ENCODE peak calls at places on chromosomes 16 and 17, in seven cellular contexts. Q is substantia nigra; M is cardiac muscle cell; D is stimulated activated CD8-positive, alpha-beta memory T cell treated with anti-CD3 and anti-CD28 coated beads, Interleukin-15, amount 100 ng/mL, for 24 hours; R is NT2/D1; O is left kidney; F is H7. I is an unnamed sample.
A peak's percentile ranks its signal among the peaks of the same experiment; 100 is the strongest.

GRCh38 chr17:64399071-64399766 is 8.6 kb upstream of the PECAM1 start:
- DNase-seq in D (no peak), O (no peak), R (no peak), M (no peak), Q (no peak), F (no peak), I (no peak)

GRCh38 chr17:63349478-63350000 is 96.6 kb downstream of the CYB561 start:
- DNase-seq in M (peak; percentile 36), F (no peak), R (no peak), Q (no peak), O (no peak), D (no peak), I (no peak)

GRCh38 chr16:29700253-29700987 is 21.4 kb downstream of the QPRT start:
- DNase-seq in R (peak; percentile 77), M (peak; percentile 94), O (peak; percentile 89), F (peak; percentile 88), D (peak; percentile 42), Q (peak; percentile 7), I (peak; percentile 44)

GRCh38 chr16:88999457-89000206 is 22.6 kb upstream of the CBFA2T3 start:
- DNase-seq in R (no peak), F (peak; percentile 96), D (no peak), Q (no peak), M (peak; percentile 12), O (no peak), I (no peak)

GRCh38 chr16:92431-93339 is 14.7 kb downstream of the MPG start:
- DNase-seq in Q (no peak), D (no peak), R (no peak), F (no peak), M (no peak), O (no peak), I (no peak)

GRCh38 chr16:8047711-8048110 is 542.6 kb downstream of the TMEM114 start:
- DNase-seq in R (no peak), O (no peak), D (no peak), M (no peak), F (no peak), Q (no peak), I (peak; percentile 1)

GRCh38 chr17:76417499-76418143 is 33.2 kb downstream of the SPHK1 start:
- DNase-seq in F (no peak), M (no peak), O (no peak), D (no peak), Q (no peak), R (no peak), I (no peak)

GRCh38 chr17:8332688-8333087 is 7.0 kb upstream of the ODF4 start:
- DNase-seq in M (no peak), Q (no peak), F (peak; percentile 54), R (no peak), O (peak; percentile 90), D (no peak), I (no peak)

GRCh38 chr17:16945513-16946201 is 26.3 kb downstream of the TNFRSF13B start:
- DNase-seq in F (peak; percentile 85), Q (no peak), R (peak; percentile 15), O (peak; percentile 53), D (no peak), M (no peak), I (no peak)

GRCh38 chr16:813204-813915 is 12.8 kb upstream of the GNG13 start:
- DNase-seq in O (peak; percentile 73), D (no peak), Q (peak; percentile 31), F (peak; percentile 98), M (peak; percentile 36), R (no peak), I (no peak)

GRCh38 chr17:71114911-71115668 is 945.8 kb downstream of the KCNJ2 start:
- DNase-seq in O (no peak), D (no peak), Q (no peak), M (no peak), F (no peak), R (no peak), I (no peak)

GRCh38 chr16:65070831-65071230 is 51.0 kb downstream of the CDH11 start:
- DNase-seq in D (no peak), O (peak; percentile 24), Q (peak; percentile 71), M (peak; percentile 97), F (no peak), R (peak; percentile 42), I (peak; percentile 77)

GRCh38 chr17:77214743-77215142 is 74.0 kb downstream of the SEC14L1 start:
- DNase-seq in F (peak; percentile 89), O (peak; percentile 83), Q (peak; percentile 23), M (peak; percentile 44), R (peak; percentile 32), D (no peak), I (peak; percentile 38)

GRCh38 chr16:87895641-87896141 is 26.4 kb upstream of the SLC7A5 start:
- DNase-seq in O (no peak), Q (no peak), M (peak; percentile 17), F (no peak), D (peak; percentile 45), R (no peak), I (peak; percentile 38)

GRCh38 chr16:3180445-3180878 is 7.5 kb upstream of the OR1F1 start:
- DNase-seq in O (no peak), D (no peak), M (no peak), F (peak; percentile 57), Q (no peak), R (no peak), I (no peak)

GRCh38 chr17:66468241-66469087 is 166.1 kb downstream of the PRKCA start:
- DNase-seq in Q (no peak), F (no peak), M (peak; percentile 48), D (no peak), R (no peak), O (peak; percentile 49), I (peak; percentile 26)

GRCh38 chr16:67451704-67452435 is 20.9 kb downstream of the HSD11B2 start:
- DNase-seq in M (no peak), F (no peak), O (no peak), Q (no peak), R (no peak), D (no peak), I (no peak)

GRCh38 chr16:25692307-25692706 is 548 bp downstream of the HS3ST4 start:
- DNase-seq in F (no peak), D (no peak), Q (no peak), M (no peak), R (no peak), O (peak; percentile 61), I (no peak)

GRCh38 chr16:3143598-3144330 is 8.9 kb downstream of the ZNF213 start:
- DNase-seq in Q (no peak), R (no peak), D (no peak), M (no peak), O (peak; percentile 11), F (peak; percentile 46), I (peak; percentile 97)

GRCh38 chr17:7285679-7286078 is 4.2 kb downstream of the SLC2A4 start:
- DNase-seq in Q (no peak), O (no peak), D (no peak), R (no peak), M (no peak), F (peak; percentile 15), I (no peak)

GRCh38 chr16:2026461-2027023 is at the start of gene NHERF2:
- DNase-seq in F (peak; percentile 96), D (no peak), Q (no peak), O (peak; percentile 66), M (peak; percentile 31), R (no peak), I (no peak)

GRCh38 chr17:12230411-12230810 is 209.7 kb downstream of the MAP2K4 start:
- DNase-seq in R (no peak), Q (no peak), M (no peak), F (no peak), O (no peak), D (no peak), I (no peak)

GRCh38 chr16:86019446-86020047 is 120.6 kb downstream of the IRF8 start:
- DNase-seq in R (peak; percentile 44), D (no peak), M (no peak), F (peak; percentile 76), O (no peak), Q (no peak), I (no peak)

GRCh38 chr17:76485569-76485968 is 15.7 kb downstream of the RHBDF2 start:
- DNase-seq in Q (peak; percentile 59), O (no peak), F (no peak), M (peak; percentile 31), D (no peak), R (no peak), I (no peak)

GRCh38 chr16:23716484-23716883 is 3.5 kb upstream of the ERN2 start:
- DNase-seq in O (no peak), M (no peak), F (no peak), D (no peak), R (no peak), Q (no peak), I (no peak)

GRCh38 chr17:58702708-58703107 is 10.3 kb downstream of the RAD51C start:
- DNase-seq in Q (no peak), O (no peak), F (no peak), M (peak; percentile 27), R (no peak), D (no peak), I (no peak)

GRCh38 chr17:71342726-71343125 is 778.1 kb upstream of the SOX9 start:
- DNase-seq in M (no peak), D (no peak), O (no peak), Q (no peak), F (no peak), R (no peak), I (no peak)

GRCh38 chr16:54287018-54287757 is 601 bp upstream of the IRX3 start:
- DNase-seq in Q (no peak), M (no peak), R (no peak), D (no peak), O (peak; percentile 32), F (peak; percentile 79), I (no peak)

GRCh38 chr16:720990-721764 is at the start of gene ANTKMT:
- DNase-seq in F (peak; percentile 99), Q (peak; percentile 83), D (peak; percentile 55), O (peak; percentile 96), M (peak; percentile 79), R (peak; percentile 86), I (peak; percentile 82)

GRCh38 chr16:81526935-81527334 is 82.3 kb downstream of the CMIP start:
- DNase-seq in F (no peak), D (no peak), M (peak; percentile 76), O (no peak), R (no peak), Q (no peak), I (no peak)

GRCh38 chr16:83802135-83802534 is 5.6 kb upstream of the HSBP1 start:
- DNase-seq in D (no peak), Q (no peak), M (peak; percentile 75), R (peak; percentile 57), O (peak; percentile 46), F (no peak), I (no peak)